ENCODE peak calls at places on chromosome 18, in six cellular contexts. One of them, this sample, is unnamed.

GRCh38 chr18:51621103-51621969 is 423.9 kb upstream of the MEX3C start:
- DNase-seq in K562: peak
- DNase-seq in GM12891: peak
- DNase-seq in GM12878: peak
- DNase-seq in HepG2: peak
- DNase-seq in H1: peak
- DNase-seq in this sample: peak

GRCh38 chr18:48948112-48949050 is 2.4 kb downstream of the SMAD7 start:
- DNase-seq in K562: peak
- DNase-seq in GM12891: no peak
- DNase-seq in GM12878: no peak
- DNase-seq in HepG2: peak
- DNase-seq in H1: no peak
- DNase-seq in this sample: no peak

GRCh38 chr18:13539050-13539449 is 187.3 kb downstream of the FAM210A start:
- DNase-seq in K562: no peak
- DNase-seq in GM12891: no peak
- DNase-seq in GM12878: no peak
- DNase-seq in HepG2: no peak
- DNase-seq in H1: no peak
- DNase-seq in this sample: no peak

GRCh38 chr18:62881509-62882016 is 166.2 kb downstream of the PHLPP1 start:
- DNase-seq in K562: peak
- DNase-seq in GM12891: no peak
- DNase-seq in GM12878: no peak
- DNase-seq in HepG2: no peak
- DNase-seq in H1: no peak
- DNase-seq in this sample: no peak

GRCh38 chr18:22168360-22168921 is 948 bp upstream of the GATA6 start:
- DNase-seq in K562: peak
- DNase-seq in GM12891: no peak
- DNase-seq in GM12878: no peak
- DNase-seq in HepG2: peak
- DNase-seq in H1: no peak
- DNase-seq in this sample: no peak

GRCh38 chr18:66562279-66562678 is 41.6 kb downstream of the CDH19 start:
- DNase-seq in K562: no peak
- DNase-seq in GM12891: no peak
- DNase-seq in GM12878: no peak
- DNase-seq in HepG2: no peak
- DNase-seq in H1: no peak
- DNase-seq in this sample: no peak

GRCh38 chr18:61833978-61834377 is 58.8 kb downstream of the RNF152 start:
- DNase-seq in K562: no peak
- DNase-seq in GM12891: no peak
- DNase-seq in GM12878: no peak
- DNase-seq in HepG2: no peak
- DNase-seq in H1: no peak
- DNase-seq in this sample: no peak

GRCh38 chr18:46324556-46324955 is 220.4 kb downstream of the HAUS1 start:
- DNase-seq in K562: peak
- DNase-seq in GM12891: no peak
- DNase-seq in GM12878: no peak
- DNase-seq in HepG2: no peak
- DNase-seq in H1: no peak
- DNase-seq in this sample: no peak

GRCh38 chr18:34978533-34978893 is 62.7 kb upstream of the MAPRE2 start:
- DNase-seq in K562: peak
- DNase-seq in GM12891: no peak
- DNase-seq in GM12878: no peak
- DNase-seq in HepG2: no peak
- DNase-seq in H1: no peak
- DNase-seq in this sample: no peak

GRCh38 chr18:12990662-12990976 is 543 bp upstream of the CEP192 start:
- DNase-seq in K562: no peak
- DNase-seq in GM12891: no peak
- DNase-seq in GM12878: no peak
- DNase-seq in HepG2: peak
- DNase-seq in H1: no peak
- DNase-seq in this sample: no peak

GRCh38 chr18:29271496-29271895 is 1094.6 kb upstream of the CDH2 start:
- DNase-seq in K562: no peak
- DNase-seq in GM12891: no peak
- DNase-seq in GM12878: no peak
- DNase-seq in HepG2: no peak
- DNase-seq in H1: no peak
- DNase-seq in this sample: no peak

GRCh38 chr18:21684731-21685130 is 19.8 kb downstream of the ABHD3 start:
- DNase-seq in K562: no peak
- DNase-seq in GM12891: no peak
- DNase-seq in GM12878: peak
- DNase-seq in HepG2: peak
- DNase-seq in H1: no peak
- DNase-seq in this sample: no peak

GRCh38 chr18:37280701-37281100 is 284.9 kb downstream of the CELF4 start:
- DNase-seq in K562: no peak
- DNase-seq in GM12891: no peak
- DNase-seq in GM12878: no peak
- DNase-seq in HepG2: no peak
- DNase-seq in H1: no peak
- DNase-seq in this sample: no peak

GRCh38 chr18:13390196-13390595 is 171.6 kb downstream of the LDLRAD4 start:
- DNase-seq in K562: no peak
- DNase-seq in GM12891: no peak
- DNase-seq in GM12878: no peak
- DNase-seq in HepG2: no peak
- DNase-seq in H1: no peak
- DNase-seq in this sample: no peak

GRCh38 chr18:31206787-31207381 is 44.2 kb upstream of the DSC1 start:
- DNase-seq in K562: peak
- DNase-seq in GM12891: peak
- DNase-seq in GM12878: peak
- DNase-seq in HepG2: peak
- DNase-seq in H1: peak
- DNase-seq in this sample: no peak

GRCh38 chr18:50424877-50425690 is 50.2 kb downstream of the SKA1 start:
- DNase-seq in K562: peak
- DNase-seq in GM12891: no peak
- DNase-seq in GM12878: no peak
- DNase-seq in HepG2: peak
- DNase-seq in H1: no peak
- DNase-seq in this sample: no peak

GRCh38 chr18:70195852-70196434 is 9.5 kb downstream of the RTTN start:
- DNase-seq in K562: peak
- DNase-seq in GM12891: no peak
- DNase-seq in GM12878: no peak
- DNase-seq in HepG2: peak
- DNase-seq in H1: no peak
- DNase-seq in this sample: peak

GRCh38 chr18:45527891-45528290 is 87.4 kb upstream of the SLC14A2 start:
- DNase-seq in K562: no peak
- DNase-seq in GM12891: no peak
- DNase-seq in GM12878: no peak
- DNase-seq in HepG2: no peak
- DNase-seq in H1: no peak
- DNase-seq in this sample: no peak

GRCh38 chr18:66971951-66972350 is 368.1 kb upstream of the CDH19 start:
- DNase-seq in K562: no peak
- DNase-seq in GM12891: no peak
- DNase-seq in GM12878: no peak
- DNase-seq in HepG2: no peak
- DNase-seq in H1: no peak
- DNase-seq in this sample: no peak

GRCh38 chr18:43525149-43525548 is 247.9 kb upstream of the SYT4 start:
- DNase-seq in K562: no peak
- DNase-seq in GM12891: no peak
- DNase-seq in GM12878: no peak
- DNase-seq in HepG2: no peak
- DNase-seq in H1: no peak
- DNase-seq in this sample: no peak

GRCh38 chr18:63890950-63891304 is 3.4 kb downstream of the SERPINB2 start:
- DNase-seq in K562: peak
- DNase-seq in GM12891: no peak
- DNase-seq in GM12878: no peak
- DNase-seq in HepG2: peak
- DNase-seq in H1: no peak
- DNase-seq in this sample: no peak

GRCh38 chr18:72726201-72726600 is 141.6 kb downstream of the NETO1 start:
- DNase-seq in K562: no peak
- DNase-seq in GM12891: no peak
- DNase-seq in GM12878: no peak
- DNase-seq in HepG2: no peak
- DNase-seq in H1: no peak
- DNase-seq in this sample: no peak

GRCh38 chr18:72727038-72727690 is 140.6 kb downstream of the NETO1 start:
- DNase-seq in K562: no peak
- DNase-seq in GM12891: no peak
- DNase-seq in GM12878: no peak
- DNase-seq in HepG2: no peak
- DNase-seq in H1: no peak
- DNase-seq in this sample: no peak

DNA sequence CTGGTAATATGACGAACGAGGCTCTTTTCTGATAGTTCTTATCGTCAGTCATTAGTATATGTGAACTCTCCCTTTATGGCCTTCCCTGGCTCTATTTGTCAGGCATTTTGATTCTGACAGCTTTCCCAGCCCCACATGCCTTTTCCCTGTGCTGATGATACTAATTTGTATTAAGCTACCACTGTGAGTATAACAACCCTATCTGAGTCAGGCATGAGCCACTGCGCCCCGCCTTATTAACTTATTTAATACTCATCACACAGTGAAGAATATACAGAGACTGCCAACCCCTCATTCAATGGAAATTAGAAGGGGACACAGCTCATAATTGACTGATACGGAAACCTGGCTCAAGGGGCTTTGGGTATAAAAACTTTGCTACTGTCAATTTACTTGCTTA is 140.0 kb downstream of the NETO1 start:
- DNase-seq in K562: no peak
- DNase-seq in GM12891: no peak
- DNase-seq in GM12878: no peak
- DNase-seq in HepG2: no peak
- DNase-seq in H1: no peak
- DNase-seq in this sample: no peak
- TF ChIP-seq POLR2A in K562: no peak
- TF ChIP-seq POLR2A in GM12891: no peak
- TF ChIP-seq POLR2A in GM12878: no peak
- TF ChIP-seq POLR2A in HepG2: no peak
- TF ChIP-seq POLR2A in H1: no peak
- TF ChIP-seq POLR2A in this sample: no peak

GRCh38 chr18:23586249-23587196 is at the start of gene NPC1:
- DNase-seq in K562: peak
- DNase-seq in GM12891: peak
- DNase-seq in GM12878: peak
- DNase-seq in HepG2: peak
- DNase-seq in H1: peak
- DNase-seq in this sample: peak
- TF ChIP-seq POLR2AphosphoS5 in K562: peak
- TF ChIP-seq POLR2AphosphoS5 in GM12891: peak
- TF ChIP-seq POLR2AphosphoS5 in GM12878: peak
- TF ChIP-seq POLR2AphosphoS5 in HepG2: peak
- TF ChIP-seq POLR2AphosphoS5 in H1: peak
- TF ChIP-seq POLR2AphosphoS5 in this sample: peak

DNA sequence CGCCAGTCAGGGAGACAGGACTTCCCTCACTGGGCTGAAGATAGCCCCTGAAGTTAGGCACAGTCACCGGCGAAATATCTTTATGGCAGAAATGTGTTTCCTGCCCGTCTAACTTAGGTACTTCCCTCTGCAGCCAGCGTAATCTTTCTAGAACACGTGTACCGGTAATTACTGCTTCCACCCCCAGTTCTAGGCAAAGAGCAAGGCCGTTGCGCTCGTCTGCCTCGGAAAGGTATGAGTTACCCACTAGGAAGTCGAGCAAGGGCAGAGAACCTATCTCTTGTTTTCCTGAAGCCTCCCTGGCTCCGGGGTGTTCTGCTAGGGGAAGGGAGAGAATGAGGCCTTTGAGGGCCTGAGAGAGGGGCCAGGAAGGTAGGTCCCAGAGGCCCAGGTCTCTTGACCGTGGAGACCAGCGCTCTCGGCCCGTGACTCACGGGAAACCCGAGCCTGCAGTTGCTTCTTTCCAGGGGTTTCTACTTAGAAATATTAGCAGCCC is 70.0 kb downstream of the TWSG1 start:
- DNase-seq in K562: peak
- DNase-seq in GM12891: peak
- DNase-seq in GM12878: no peak
- DNase-seq in HepG2: no peak
- DNase-seq in H1: no peak
- DNase-seq in this sample: peak
- TF ChIP-seq TAF1 in K562: peak
- TF ChIP-seq TAF1 in GM12891: no peak
- TF ChIP-seq TAF1 in GM12878: no peak
- TF ChIP-seq TAF1 in HepG2: no peak
- TF ChIP-seq TAF1 in H1: no peak
- TF ChIP-seq TAF1 in this sample: no peak

GRCh38 chr18:58226476-58226875 is 182.4 kb downstream of the NEDD4L start:
- DNase-seq in K562: no peak
- DNase-seq in GM12891: no peak
- DNase-seq in GM12878: no peak
- DNase-seq in HepG2: no peak
- DNase-seq in H1: no peak
- DNase-seq in this sample: no peak

GRCh38 chr18:58224425-58224750 is 180.4 kb downstream of the NEDD4L start:
- DNase-seq in K562: no peak
- DNase-seq in GM12891: no peak
- DNase-seq in GM12878: no peak
- DNase-seq in HepG2: no peak
- DNase-seq in H1: no peak
- DNase-seq in this sample: no peak

GRCh38 chr18:58225101-58225500 is 181.1 kb downstream of the NEDD4L start:
- DNase-seq in K562: no peak
- DNase-seq in GM12891: peak
- DNase-seq in GM12878: peak
- DNase-seq in HepG2: no peak
- DNase-seq in H1: no peak
- DNase-seq in this sample: no peak

GRCh38 chr18:58222439-58223125 is 178.6 kb downstream of the NEDD4L start:
- DNase-seq in K562: no peak
- DNase-seq in GM12891: no peak
- DNase-seq in GM12878: no peak
- DNase-seq in HepG2: no peak
- DNase-seq in H1: no peak
- DNase-seq in this sample: no peak

DNA sequence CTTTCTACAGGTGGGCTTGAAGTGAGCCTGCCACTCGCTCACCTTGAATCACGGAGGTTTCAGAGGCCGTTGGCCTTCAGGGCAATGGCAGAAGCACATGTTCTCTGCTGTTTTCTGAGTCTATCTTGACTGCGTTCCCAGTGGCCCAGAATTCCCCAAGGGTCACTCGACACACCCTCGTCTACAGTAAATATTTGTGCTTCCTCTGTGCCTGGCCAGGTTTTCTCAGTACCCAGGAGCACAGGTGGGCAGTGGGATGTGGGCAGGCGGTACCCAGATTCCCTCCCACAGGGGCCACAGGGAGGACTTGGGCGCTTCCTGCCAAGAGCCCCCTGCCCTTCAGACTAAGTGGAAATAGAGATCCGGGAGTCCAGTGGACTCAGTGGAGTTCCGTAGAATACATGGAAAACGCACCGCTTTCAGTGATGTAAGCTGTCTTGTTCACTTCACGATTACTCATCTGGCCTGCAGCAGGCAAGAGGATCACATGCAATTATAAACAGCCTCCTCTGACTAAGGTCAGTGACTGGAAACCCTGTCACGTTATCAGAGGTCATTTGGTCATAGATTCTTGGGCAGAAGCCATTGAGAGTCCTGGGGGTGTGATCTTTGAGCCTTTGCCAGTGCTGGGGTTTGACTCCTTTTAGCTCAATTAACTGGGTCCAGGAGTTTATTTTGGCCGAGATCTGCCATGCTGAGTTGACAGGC is 179.8 kb downstream of the NEDD4L start:
- DNase-seq in K562: peak
- DNase-seq in GM12891: no peak
- DNase-seq in GM12878: no peak
- DNase-seq in HepG2: peak
- DNase-seq in H1: no peak
- DNase-seq in this sample: no peak
- TF ChIP-seq POLR2A in K562: no peak
- TF ChIP-seq POLR2A in GM12891: no peak
- TF ChIP-seq POLR2A in GM12878: no peak
- TF ChIP-seq POLR2A in HepG2: peak
- TF ChIP-seq POLR2A in H1: no peak
- TF ChIP-seq POLR2A in this sample: no peak

This sample was measured in GM12892.